ENCODE peak calls at places on chromosome X, in eight cellular contexts. U is psoas muscle, F is fibroblast of lung, N is tibial nerve, L is transverse colon, Y is upper lobe of right lung, T is IMR-90, P is spleen. K is an unnamed sample.

GRCh38 chrX:42378857-42379256 is 399.1 kb downstream of the PPP1R2C start:
- DNase-seq in U (no peak), F (no peak), N (no peak), L (no peak), Y (no peak), T (no peak), P (no peak), K (no peak)

GRCh38 chrX:2542826-2543551 is 42.2 kb upstream of the DHRSX start:
- DNase-seq in U (no peak), F (no peak), N (no peak), L (no peak), Y (no peak), T (no peak), P (no peak), K (no peak)

GRCh38 chrX:68358679-68359078 is 74.6 kb downstream of the OPHN1 start:
- DNase-seq in U (no peak), F (peak), N (no peak), L (no peak), Y (no peak), T (no peak), P (no peak), K (no peak)

GRCh38 chrX:103396186-103396585 is 19.8 kb downstream of the BEX3 start:
- DNase-seq in U (no peak), F (peak), N (no peak), L (no peak), Y (no peak), T (peak), P (no peak), K (no peak)

GRCh38 chrX:130770615-130771014 is 132.4 kb downstream of the ENOX2 start:
- DNase-seq in U (no peak), F (peak), N (no peak), L (no peak), Y (no peak), T (peak), P (no peak), K (no peak)

GRCh38 chrX:24990585-24990984 is 25.2 kb downstream of the ARX start:
- DNase-seq in U (no peak), F (no peak), N (no peak), L (no peak), Y (no peak), T (no peak), P (no peak), K (no peak)

GRCh38 chrX:134717698-134718328 is 59.5 kb upstream of the PLAC1 start:
- DNase-seq in U (no peak), F (peak), N (no peak), L (no peak), Y (no peak), T (peak), P (no peak), K (no peak)

GRCh38 chrX:121245763-121246162 is 198.4 kb downstream of the GLUD2 start:
- DNase-seq in U (no peak), F (no peak), N (no peak), L (no peak), Y (no peak), T (no peak), P (no peak), K (no peak)

GRCh38 chrX:13254076-13254785 is 65.6 kb downstream of the ATXN3L start:
- DNase-seq in U (no peak), F (peak), N (no peak), L (peak), Y (peak), T (peak), P (peak), K (peak)

GRCh38 chrX:71282514-71283408 is 674 bp upstream of the NONO start:
- DNase-seq in U (no peak), F (peak), N (no peak), L (no peak), Y (no peak), T (peak), P (no peak), K (no peak)

GRCh38 chrX:74458738-74459137 is 37.4 kb downstream of the SLC16A2 start:
- DNase-seq in U (no peak), F (peak), N (no peak), L (no peak), Y (no peak), T (peak), P (no peak), K (no peak)

GRCh38 chrX:72387247-72387646 is 81.5 kb upstream of the CITED1 start:
- DNase-seq in U (no peak), F (no peak), N (no peak), L (no peak), Y (no peak), T (no peak), P (no peak), K (no peak)

GRCh38 chrX:7972586-7972985 is 45.4 kb upstream of the PNPLA4 start:
- DNase-seq in U (no peak), F (no peak), N (no peak), L (no peak), Y (no peak), T (no peak), P (no peak), K (no peak)

GRCh38 chrX:155334486-155335316 is at the start of gene CLIC2:
- DNase-seq in U (no peak), F (peak), N (peak), L (peak), Y (no peak), T (peak), P (no peak), K (peak)

GRCh38 chrX:1291110-1291740 is 22.6 kb downstream of the CSF2RA start:
- DNase-seq in U (no peak), F (no peak), N (no peak), L (no peak), Y (no peak), T (no peak), P (peak), K (no peak)

GRCh38 chrX:96183843-96184242 is 500.8 kb upstream of the DIAPH2 start:
- DNase-seq in U (no peak), F (no peak), N (no peak), L (no peak), Y (no peak), T (peak), P (no peak), K (no peak)

GRCh38 chrX:7689791-7690412 is 153.1 kb upstream of the VCX start:
- DNase-seq in U (no peak), F (no peak), N (no peak), L (no peak), Y (no peak), T (no peak), P (no peak), K (no peak)

GRCh38 chrX:135625995-135626394 is 87.4 kb upstream of the CT45A1 start:
- DNase-seq in U (no peak), F (no peak), N (no peak), L (no peak), Y (no peak), T (no peak), P (no peak), K (no peak)

GRCh38 chrX:13250831-13251612 is 68.8 kb downstream of the ATXN3L start:
- DNase-seq in U (no peak), F (peak), N (no peak), L (no peak), Y (no peak), T (peak), P (no peak), K (peak)

GRCh38 chrX:619812-620493 is 10.6 kb upstream of the SHOX start:
- DNase-seq in U (no peak), F (no peak), N (no peak), L (no peak), Y (no peak), T (no peak), P (no peak), K (no peak)

GRCh38 chrX:107610667-107611066 is 17.6 kb upstream of the PRPS1 start:
- DNase-seq in U (no peak), F (no peak), N (no peak), L (no peak), Y (no peak), T (peak), P (no peak), K (no peak)

GRCh38 chrX:103565197-103565596 is 20.1 kb upstream of the TCEAL4 start:
- DNase-seq in U (no peak), F (no peak), N (no peak), L (no peak), Y (no peak), T (no peak), P (no peak), K (no peak)

GRCh38 chrX:54891573-54891972 is 29.1 kb upstream of the TRO start:
- DNase-seq in U (no peak), F (peak), N (no peak), L (peak), Y (no peak), T (peak), P (no peak), K (peak)

GRCh38 chrX:151488677-151489076 is 74.8 kb upstream of the PASD1 start:
- DNase-seq in U (no peak), F (no peak), N (no peak), L (no peak), Y (no peak), T (no peak), P (no peak), K (no peak)

GRCh38 chrX:133307637-133308485 is 89.7 kb upstream of the TFDP3 start:
- DNase-seq in U (peak), F (no peak), N (no peak), L (peak), Y (no peak), T (no peak), P (no peak), K (peak)

GRCh38 chrX:55119712-55120111 is 30.9 kb downstream of the PAGE2 start:
- DNase-seq in U (no peak), F (peak), N (no peak), L (no peak), Y (no peak), T (peak), P (no peak), K (no peak)

GRCh38 chrX:129706395-129707072 is 32.2 kb upstream of the XPNPEP2 start:
- DNase-seq in U (peak), F (no peak), N (no peak), L (no peak), Y (no peak), T (no peak), P (no peak), K (peak)

GRCh38 chrX:64152857-64153256 is 52.7 kb downstream of the AMER1 start:
- DNase-seq in U (no peak), F (no peak), N (no peak), L (no peak), Y (no peak), T (no peak), P (no peak), K (no peak)

GRCh38 chrX:155745792-155746191 is 133.0 kb upstream of the TMLHE start:
- DNase-seq in U (no peak), F (peak), N (no peak), L (peak), Y (no peak), T (peak), P (no peak), K (peak)

GRCh38 chrX:24426340-24426913 is 38.7 kb upstream of the PDK3 start:
- DNase-seq in U (no peak), F (no peak), N (no peak), L (no peak), Y (no peak), T (peak), P (no peak), K (no peak)

GRCh38 chrX:101906136-101906796 is 25.6 kb downstream of the ZMAT1 start:
- DNase-seq in U (no peak), F (no peak), N (no peak), L (no peak), Y (no peak), T (no peak), P (no peak), K (peak)

GRCh38 chrX:119570351-119570835 is 4.0 kb upstream of the UBE2A start:
- DNase-seq in U (no peak), F (no peak), N (no peak), L (no peak), Y (no peak), T (no peak), P (no peak), K (no peak)

GRCh38 chrX:102835504-102836146 is 101.4 kb upstream of the RAB40AL start:
- DNase-seq in U (no peak), F (no peak), N (no peak), L (no peak), Y (no peak), T (peak), P (no peak), K (peak)

GRCh38 chrX:2541603-2542002 is 40.8 kb upstream of the DHRSX start:
- DNase-seq in U (no peak), F (no peak), N (no peak), L (no peak), Y (no peak), T (no peak), P (no peak), K (no peak)

GRCh38 chrX:154472685-154473632 is 6.1 kb downstream of the LAGE3 start:
- DNase-seq in U (no peak), F (no peak), N (no peak), L (no peak), Y (no peak), T (no peak), P (no peak), K (no peak)

GRCh38 chrX:37405954-37406353 is 56.8 kb downstream of the PRRG1 start:
- DNase-seq in U (no peak), F (peak), N (no peak), L (no peak), Y (no peak), T (peak), P (no peak), K (no peak)

DNA sequence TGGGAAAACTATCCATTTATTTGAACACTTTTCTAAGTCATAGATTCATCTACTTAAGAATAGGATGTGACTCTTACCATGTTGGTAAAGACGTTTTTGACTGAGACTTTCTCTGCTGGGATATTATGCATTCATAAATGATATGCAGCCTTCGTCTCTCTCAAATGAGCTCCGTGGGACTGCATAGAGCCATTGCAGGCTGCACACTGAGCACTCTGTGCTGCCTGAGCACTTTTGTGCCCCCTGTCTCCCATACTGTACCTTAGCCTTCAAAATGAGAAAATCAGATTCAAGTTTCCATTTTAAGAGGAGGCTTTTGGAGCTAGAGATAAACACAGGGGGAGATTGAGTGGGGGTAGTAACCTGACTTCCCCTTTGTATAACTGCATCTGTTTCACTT is 433.6 kb downstream of the ZIC3 start:
- DNase-seq in U (no peak), F (no peak), N (no peak), L (no peak), Y (no peak), T (no peak), P (no peak), K (no peak)
- H3K27ac ChIP-seq in U (no peak), F (no peak), N (no peak), L (no peak), Y (no peak), T (no peak), P (no peak), K (no peak)

GRCh38 chrX:21509912-21510311 is 135.7 kb downstream of the CNKSR2 start:
- DNase-seq in U (no peak), F (peak), N (no peak), L (no peak), Y (no peak), T (peak), P (no peak), K (no peak)
- TF ChIP-seq CTCF in U (no peak), F (no peak), N (no peak), L (no peak), Y (no peak), T (no peak), P (no peak), K (no peak)

GRCh38 chrX:17376381-17377046 is 1.5 kb downstream of the NHS start:
- DNase-seq in U (peak), F (peak), N (no peak), L (peak), Y (no peak), T (no peak), P (peak), K (peak)

GRCh38 chrX:17373337-17373736 is 1.7 kb upstream of the NHS start:
- DNase-seq in U (no peak), F (no peak), N (no peak), L (no peak), Y (no peak), T (no peak), P (no peak), K (no peak)

GRCh38 chrX:17375631-17376380 is 806 bp downstream of the NHS start:
- DNase-seq in U (peak), F (peak), N (peak), L (peak), Y (peak), T (peak), P (peak), K (peak)

GRCh38 chrX:17375361-17375630 is 296 bp downstream of the NHS start:
- DNase-seq in U (no peak), F (peak), N (no peak), L (no peak), Y (no peak), T (no peak), P (no peak), K (peak)

DNA sequence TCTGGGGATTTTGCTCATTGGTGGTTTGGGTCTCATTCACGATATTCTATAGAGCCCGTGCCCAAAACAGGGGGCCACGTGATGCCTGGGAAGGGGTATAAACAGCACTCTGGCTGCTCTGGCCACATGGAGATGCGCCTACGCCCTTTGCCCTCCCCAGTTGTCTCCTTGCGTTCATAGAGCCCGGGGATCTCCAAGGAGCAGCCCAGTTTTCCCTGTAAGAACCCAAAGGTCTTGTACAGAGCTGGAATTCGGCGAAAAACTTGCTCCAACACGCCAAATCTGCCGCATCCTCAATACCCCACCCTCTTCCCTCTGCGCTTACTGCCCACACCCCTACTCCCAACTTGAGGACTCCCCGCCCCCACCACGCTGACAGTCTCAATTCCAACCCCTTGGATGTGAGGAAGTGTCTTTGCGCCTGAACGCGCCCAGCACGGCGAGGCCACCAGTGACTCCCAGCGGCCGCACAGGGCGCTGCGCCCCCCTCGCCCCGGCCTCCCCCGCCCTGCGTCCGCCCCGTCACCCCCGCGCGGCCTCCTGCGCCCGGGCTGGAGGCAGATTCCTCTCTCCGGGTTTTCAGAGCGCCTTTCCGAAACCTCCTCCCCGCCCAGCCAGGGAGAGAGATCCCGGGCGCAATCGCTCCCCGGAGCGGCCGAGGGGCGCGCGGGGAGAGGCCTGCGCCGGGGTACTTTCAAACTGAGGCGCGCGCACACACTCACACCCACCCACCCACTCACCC is at the start of gene NHS:
- DNase-seq in U (peak), F (peak), N (peak), L (peak), Y (peak), T (peak), P (peak), K (peak)
- H3K4me3 ChIP-seq in U (peak), F (peak), N (peak), L (peak), Y (peak), T (peak), P (peak), K (peak)

DNA sequence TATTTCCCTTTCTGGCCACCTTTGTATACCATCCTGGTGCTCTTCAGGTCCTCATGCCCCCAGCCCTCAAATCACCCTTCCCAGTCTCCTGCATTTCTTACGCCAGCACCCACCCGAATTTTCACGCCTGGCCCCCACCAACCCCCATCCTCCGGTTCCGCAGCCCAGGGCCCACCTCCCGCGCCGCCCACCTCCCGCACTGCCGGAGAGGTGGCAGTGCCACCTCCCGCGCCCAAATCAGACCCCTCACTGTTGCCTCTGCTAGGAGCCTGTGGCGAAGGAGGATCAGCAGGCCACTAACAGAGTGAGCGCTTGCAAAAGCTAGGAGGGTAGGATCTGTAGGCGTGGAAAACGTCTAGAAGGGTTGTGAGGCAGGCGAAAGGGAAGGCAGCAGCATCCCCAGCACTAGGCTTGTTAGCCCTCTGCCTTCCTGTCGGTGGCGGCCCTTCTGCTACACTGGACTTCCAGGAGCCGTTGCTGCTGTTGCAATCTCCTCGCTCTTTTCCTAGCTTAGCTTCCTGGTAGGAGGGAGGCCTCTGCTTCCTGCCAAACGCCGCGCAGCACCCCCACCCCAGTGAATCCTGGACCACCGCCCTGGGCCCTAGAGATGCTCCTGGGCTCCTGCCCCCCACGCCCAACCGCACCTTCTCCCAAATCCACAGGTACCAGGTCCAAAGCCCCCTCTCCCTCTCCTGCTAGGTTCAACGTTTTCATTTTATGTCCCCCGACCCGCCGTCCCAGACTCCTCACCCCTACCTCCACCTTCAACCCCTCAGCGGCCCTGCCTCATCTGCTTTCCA is 51.0 kb downstream of the SPIN2B start:
- DNase-seq in U (no peak), F (no peak), N (no peak), L (no peak), Y (no peak), T (no peak), P (no peak), K (no peak)
- H3K27ac ChIP-seq in U (no peak), F (no peak), N (no peak), L (no peak), Y (no peak), T (no peak), P (no peak), K (no peak)

DNA sequence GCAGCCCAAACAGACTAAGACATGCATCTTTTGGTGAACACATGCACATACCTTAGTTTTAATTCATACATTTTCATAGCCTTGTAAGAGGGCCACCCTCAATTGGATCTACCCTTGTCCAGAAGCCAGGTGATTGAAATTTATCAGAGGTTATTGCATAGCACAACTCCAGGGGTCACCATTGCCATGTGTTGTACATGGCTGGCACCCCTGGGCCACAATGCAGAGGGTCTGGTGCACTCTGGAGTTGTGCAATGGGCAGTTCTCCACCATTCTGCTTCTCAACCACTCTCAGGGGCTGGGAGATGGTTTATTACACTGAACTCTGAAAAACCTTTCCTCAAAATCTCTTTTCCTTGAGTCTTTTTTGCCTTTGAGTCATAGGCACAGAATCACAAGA is 184.4 kb upstream of the CXorf66 start:
- DNase-seq in U (no peak), F (no peak), N (no peak), L (no peak), Y (no peak), T (no peak), P (no peak), K (no peak)
- TF ChIP-seq CTCF in U (no peak), F (no peak), N (no peak), L (no peak), Y (no peak), T (no peak), P (no peak), K (no peak)

GRCh38 chrX:50691820-50692219 is 122.2 kb downstream of the SHROOM4 start:
- DNase-seq in U (no peak), F (peak), N (no peak), L (no peak), Y (no peak), T (peak), P (no peak), K (no peak)
- H3K4me3 ChIP-seq in U (no peak), F (no peak), N (no peak), L (no peak), Y (no peak), T (no peak), P (no peak), K (no peak)

GRCh38 chrX:110226931-110227330 is 91.0 kb downstream of the AMMECR1 start:
- DNase-seq in U (no peak), F (peak), N (no peak), L (no peak), Y (no peak), T (peak), P (no peak), K (no peak)
- H3K27ac ChIP-seq in U (no peak), F (no peak), N (no peak), L (no peak), Y (no peak), T (no peak), P (no peak), K (no peak)